ENCODE peak calls at places on chromosomes 2 and 18, in seven cellular contexts. One of them, this sample, is unnamed.

GRCh38 chr2:173076557-173077345 is 1.1 kb downstream of the MAP3K20 start:
- DNase-seq in activated CD4-positive, alpha-beta T cell treated with anti-CD3 and anti-CD28 coated beads, Interleukin-2, amount 10 ng/mL, durations not matched to agents 7 days and 5 days: peak
- DNase-seq in M059J: peak
- DNase-seq in NCI-H226: no peak
- DNase-seq in activated naive CD8-positive, alpha-beta T cell treated with anti-CD3 and anti-CD28 coated beads, Interleukin-2, amount 50 U/mL, for 24 hours: peak
- DNase-seq in lung: no peak
- DNase-seq in pancreas: no peak
- DNase-seq in this sample: peak

GRCh38 chr2:126700677-126701076 is 44.7 kb downstream of the GYPC start:
- DNase-seq in activated CD4-positive, alpha-beta T cell treated with anti-CD3 and anti-CD28 coated beads, Interleukin-2, amount 10 ng/mL, durations not matched to agents 7 days and 5 days: no peak
- DNase-seq in M059J: no peak
- DNase-seq in NCI-H226: peak
- DNase-seq in activated naive CD8-positive, alpha-beta T cell treated with anti-CD3 and anti-CD28 coated beads, Interleukin-2, amount 50 U/mL, for 24 hours: no peak
- DNase-seq in lung: no peak
- DNase-seq in pancreas: no peak
- DNase-seq in this sample: no peak

GRCh38 chr2:26506279-26506678 is 28.4 kb upstream of the OTOF start:
- DNase-seq in activated CD4-positive, alpha-beta T cell treated with anti-CD3 and anti-CD28 coated beads, Interleukin-2, amount 10 ng/mL, durations not matched to agents 7 days and 5 days: no peak
- DNase-seq in M059J: no peak
- DNase-seq in NCI-H226: no peak
- DNase-seq in activated naive CD8-positive, alpha-beta T cell treated with anti-CD3 and anti-CD28 coated beads, Interleukin-2, amount 50 U/mL, for 24 hours: no peak
- DNase-seq in lung: no peak
- DNase-seq in pancreas: no peak
- DNase-seq in this sample: no peak

GRCh38 chr2:174335605-174336402 is 1.1 kb downstream of the SP9 start:
- DNase-seq in activated CD4-positive, alpha-beta T cell treated with anti-CD3 and anti-CD28 coated beads, Interleukin-2, amount 10 ng/mL, durations not matched to agents 7 days and 5 days: no peak
- DNase-seq in M059J: peak
- DNase-seq in NCI-H226: no peak
- DNase-seq in activated naive CD8-positive, alpha-beta T cell treated with anti-CD3 and anti-CD28 coated beads, Interleukin-2, amount 50 U/mL, for 24 hours: no peak
- DNase-seq in lung: no peak
- DNase-seq in pancreas: no peak
- DNase-seq in this sample: peak

GRCh38 chr2:240601831-240602160 is 15.3 kb downstream of the CAPN10 start:
- DNase-seq in activated CD4-positive, alpha-beta T cell treated with anti-CD3 and anti-CD28 coated beads, Interleukin-2, amount 10 ng/mL, durations not matched to agents 7 days and 5 days: no peak
- DNase-seq in M059J: no peak
- DNase-seq in NCI-H226: no peak
- DNase-seq in activated naive CD8-positive, alpha-beta T cell treated with anti-CD3 and anti-CD28 coated beads, Interleukin-2, amount 50 U/mL, for 24 hours: no peak
- DNase-seq in lung: no peak
- DNase-seq in pancreas: no peak
- DNase-seq in this sample: peak

GRCh38 chr2:105344704-105345345 is 7.5 kb downstream of the C2orf49 start:
- DNase-seq in activated CD4-positive, alpha-beta T cell treated with anti-CD3 and anti-CD28 coated beads, Interleukin-2, amount 10 ng/mL, durations not matched to agents 7 days and 5 days: peak
- DNase-seq in M059J: peak
- DNase-seq in NCI-H226: no peak
- DNase-seq in activated naive CD8-positive, alpha-beta T cell treated with anti-CD3 and anti-CD28 coated beads, Interleukin-2, amount 50 U/mL, for 24 hours: no peak
- DNase-seq in lung: no peak
- DNase-seq in pancreas: no peak
- DNase-seq in this sample: no peak

GRCh38 chr18:49520661-49521145 is 33.7 kb upstream of the C18orf32 start:
- DNase-seq in activated CD4-positive, alpha-beta T cell treated with anti-CD3 and anti-CD28 coated beads, Interleukin-2, amount 10 ng/mL, durations not matched to agents 7 days and 5 days: no peak
- DNase-seq in M059J: peak
- DNase-seq in NCI-H226: no peak
- DNase-seq in activated naive CD8-positive, alpha-beta T cell treated with anti-CD3 and anti-CD28 coated beads, Interleukin-2, amount 50 U/mL, for 24 hours: no peak
- DNase-seq in lung: no peak
- DNase-seq in pancreas: no peak
- DNase-seq in this sample: no peak

GRCh38 chr2:155895016-155895415 is 437.5 kb downstream of the NR4A2 start:
- DNase-seq in activated CD4-positive, alpha-beta T cell treated with anti-CD3 and anti-CD28 coated beads, Interleukin-2, amount 10 ng/mL, durations not matched to agents 7 days and 5 days: no peak
- DNase-seq in M059J: no peak
- DNase-seq in NCI-H226: peak
- DNase-seq in activated naive CD8-positive, alpha-beta T cell treated with anti-CD3 and anti-CD28 coated beads, Interleukin-2, amount 50 U/mL, for 24 hours: no peak
- DNase-seq in lung: no peak
- DNase-seq in pancreas: no peak
- DNase-seq in this sample: no peak

GRCh38 chr2:225488743-225489142 is 89.2 kb downstream of the NYAP2 start:
- DNase-seq in activated CD4-positive, alpha-beta T cell treated with anti-CD3 and anti-CD28 coated beads, Interleukin-2, amount 10 ng/mL, durations not matched to agents 7 days and 5 days: no peak
- DNase-seq in M059J: no peak
- DNase-seq in NCI-H226: no peak
- DNase-seq in activated naive CD8-positive, alpha-beta T cell treated with anti-CD3 and anti-CD28 coated beads, Interleukin-2, amount 50 U/mL, for 24 hours: no peak
- DNase-seq in lung: no peak
- DNase-seq in pancreas: no peak
- DNase-seq in this sample: no peak

GRCh38 chr2:216633616-216634316 is 546 bp downstream of the IGFBP2 start:
- DNase-seq in activated CD4-positive, alpha-beta T cell treated with anti-CD3 and anti-CD28 coated beads, Interleukin-2, amount 10 ng/mL, durations not matched to agents 7 days and 5 days: no peak
- DNase-seq in M059J: peak
- DNase-seq in NCI-H226: no peak
- DNase-seq in activated naive CD8-positive, alpha-beta T cell treated with anti-CD3 and anti-CD28 coated beads, Interleukin-2, amount 50 U/mL, for 24 hours: peak
- DNase-seq in lung: no peak
- DNase-seq in pancreas: no peak
- DNase-seq in this sample: no peak

GRCh38 chr18:21164746-21165145 is 53.1 kb upstream of the ROCK1 start:
- DNase-seq in activated CD4-positive, alpha-beta T cell treated with anti-CD3 and anti-CD28 coated beads, Interleukin-2, amount 10 ng/mL, durations not matched to agents 7 days and 5 days: no peak
- DNase-seq in M059J: peak
- DNase-seq in NCI-H226: no peak
- DNase-seq in activated naive CD8-positive, alpha-beta T cell treated with anti-CD3 and anti-CD28 coated beads, Interleukin-2, amount 50 U/mL, for 24 hours: no peak
- DNase-seq in lung: no peak
- DNase-seq in pancreas: no peak
- DNase-seq in this sample: no peak

GRCh38 chr18:36711813-36712444 is 116.9 kb downstream of the TPGS2 start:
- DNase-seq in activated CD4-positive, alpha-beta T cell treated with anti-CD3 and anti-CD28 coated beads, Interleukin-2, amount 10 ng/mL, durations not matched to agents 7 days and 5 days: no peak
- DNase-seq in M059J: peak
- DNase-seq in NCI-H226: peak
- DNase-seq in activated naive CD8-positive, alpha-beta T cell treated with anti-CD3 and anti-CD28 coated beads, Interleukin-2, amount 50 U/mL, for 24 hours: no peak
- DNase-seq in lung: no peak
- DNase-seq in pancreas: no peak
- DNase-seq in this sample: no peak

GRCh38 chr2:86793752-86794151 is 3.0 kb upstream of the CD8A start:
- DNase-seq in activated CD4-positive, alpha-beta T cell treated with anti-CD3 and anti-CD28 coated beads, Interleukin-2, amount 10 ng/mL, durations not matched to agents 7 days and 5 days: no peak
- DNase-seq in M059J: no peak
- DNase-seq in NCI-H226: no peak
- DNase-seq in activated naive CD8-positive, alpha-beta T cell treated with anti-CD3 and anti-CD28 coated beads, Interleukin-2, amount 50 U/mL, for 24 hours: peak
- DNase-seq in lung: no peak
- DNase-seq in pancreas: no peak
- DNase-seq in this sample: no peak